ENCODE peak calls at places on chromosomes 6 and 20, in five cellular contexts. H, G, Q, Z and O are unnamed samples.

GRCh38 chr6:151098166-151098565 is 141.6 kb upstream of the AKAP12 start:
- DNase-seq in H (no peak), Q (no peak), Z (no peak), G (no peak), O (no peak)

GRCh38 chr6:35092362-35093117 is 48.6 kb downstream of the TCP11 start:
- DNase-seq in Z (no peak), G (no peak), H (no peak), Q (no peak), O (no peak)

GRCh38 chr6:44668976-44669934 is 281.7 kb downstream of the CDC5L start:
- DNase-seq in Q (no peak), G (no peak), H (no peak), Z (no peak), O (no peak)

GRCh38 chr20:16922834-16923233 is 174.7 kb downstream of the OTOR start:
- DNase-seq in H (no peak), Q (no peak), Z (no peak), G (no peak), O (no peak)

GRCh38 chr6:127907960-127908640 is 7.2 kb upstream of the THEMIS start:
- DNase-seq in G (no peak), Z (no peak), H (no peak), Q (no peak), O (no peak)

GRCh38 chr20:43843096-43843964 is 71.3 kb upstream of the TOX2 start:
- DNase-seq in H (no peak), Z (peak; percentile 69), G (no peak), Q (no peak), O (no peak)

GRCh38 chr6:73177221-73177944 is 47.9 kb downstream of the KHDC1L start:
- DNase-seq in H (no peak), Q (no peak), Z (no peak), G (no peak), O (no peak)

GRCh38 chr6:139407718-139408222 is 33.3 kb upstream of the CITED2 start:
- DNase-seq in Z (no peak), G (no peak), Q (no peak), H (no peak), O (no peak)

GRCh38 chr6:108915258-108915657 is 67.0 kb downstream of the ARMC2 start:
- DNase-seq in G (no peak), Q (no peak), H (no peak), Z (no peak), O (no peak)

GRCh38 chr6:139205843-139206242 is 71.0 kb downstream of the HECA start:
- DNase-seq in Q (no peak), Z (no peak), H (no peak), G (no peak), O (no peak)

GRCh38 chr6:77173472-77174074 is 289.7 kb downstream of the HTR1B start:
- DNase-seq in H (no peak), Z (no peak), G (no peak), Q (no peak), O (no peak)

GRCh38 chr6:75850026-75850385 is 101.0 kb downstream of the MYO6 start:
- DNase-seq in Q (no peak), Z (peak; percentile 52), G (no peak), H (no peak), O (no peak)

GRCh38 chr6:36025932-36026327 is 1.5 kb upstream of the SLC26A8 start:
- DNase-seq in Q (no peak), H (no peak), G (no peak), Z (no peak), O (no peak)

GRCh38 chr6:161393839-161394364 is 120.0 kb upstream of the AGPAT4 start:
- DNase-seq in Z (peak; percentile 72), Q (peak; percentile 35), G (no peak), H (no peak), O (no peak)

GRCh38 chr20:63035284-63036185 is 28.8 kb upstream of the BHLHE23 start:
- DNase-seq in H (no peak), Q (no peak), Z (no peak), G (peak; percentile 60), O (no peak)

GRCh38 chr6:148457843-148458159 is 115.2 kb downstream of the SASH1 start:
- DNase-seq in H (no peak), Z (no peak), Q (no peak), G (no peak), O (no peak)

GRCh38 chr20:48970681-48971370 is 49.3 kb downstream of the ARFGEF2 start:
- DNase-seq in Q (no peak), H (no peak), Z (no peak), G (no peak), O (no peak)

GRCh38 chr6:156994215-156995076 is 217.3 kb downstream of the ARID1B start:
- DNase-seq in G (no peak), H (no peak), Q (no peak), Z (peak; percentile 47), O (no peak)

GRCh38 chr6:11414564-11414963 is 123.0 kb upstream of the TMEM170B start:
- DNase-seq in H (no peak), Z (peak; percentile 43), Q (peak; percentile 2), G (no peak), O (no peak)

GRCh38 chr6:90846824-90847223 is 260.0 kb upstream of the MAP3K7 start:
- DNase-seq in Z (no peak), H (no peak), Q (no peak), G (no peak), O (no peak)

GRCh38 chr6:37170273-37171140 is 555 bp downstream of the PIM1 start:
- DNase-seq in Z (peak; percentile 45), G (peak; percentile 84), H (no peak), Q (peak; percentile 27), O (no peak)
- TF ChIP-seq CTCF in Z (peak; percentile 16), G (peak; percentile 32), H (no peak), Q (peak; percentile 17), O (no peak)

GRCh38 chr20:47156431-47156841 is 200.1 kb downstream of the ZMYND8 start:
- DNase-seq in Z (no peak), G (no peak), H (no peak), Q (no peak), O (no peak)
- TF ChIP-seq CTCF in Z (no peak), G (no peak), H (no peak), Q (no peak), O (no peak)

GRCh38 chr6:20559924-20560551 is 25.8 kb downstream of the CDKAL1 start:
- DNase-seq in H (no peak), G (no peak), Q (no peak), Z (no peak), O (no peak)

GRCh38 chr6:20565291-20565690 is 31.0 kb downstream of the CDKAL1 start:
- DNase-seq in G (no peak), H (no peak), Z (no peak), Q (no peak), O (no peak)

GRCh38 chr6:20563377-20563776 is 29.1 kb downstream of the CDKAL1 start:
- DNase-seq in G (no peak), Z (no peak), Q (no peak), H (no peak), O (no peak)

GRCh38 chr6:20564777-20565176 is 30.5 kb downstream of the CDKAL1 start:
- DNase-seq in Z (peak; percentile 65), G (no peak), Q (no peak), H (no peak), O (no peak)

GRCh38 chr6:20564269-20564668 is 30.0 kb downstream of the CDKAL1 start:
- DNase-seq in H (no peak), G (no peak), Z (peak; percentile 59), Q (no peak), O (no peak)
- TF ChIP-seq CTCF in H (peak; percentile 65), G (peak; percentile 74), Z (peak; percentile 33), Q (peak; percentile 70), O (peak; percentile 55)

GRCh38 chr6:99431901-99432300 is 6.8 kb upstream of the PNISR start:
- DNase-seq in Q (no peak), H (no peak), Z (no peak), G (no peak), O (no peak)

GRCh38 chr6:99432877-99433276 is 7.8 kb upstream of the PNISR start:
- DNase-seq in H (no peak), Z (no peak), Q (no peak), G (no peak), O (no peak)

GRCh38 chr6:99434702-99435530 is 9.8 kb upstream of the PNISR start:
- DNase-seq in G (no peak), H (no peak), Q (no peak), Z (peak; percentile 57), O (no peak)
- TF ChIP-seq CTCF in G (peak; percentile 79), H (peak; percentile 78), Q (peak; percentile 86), Z (peak; percentile 25), O (peak; percentile 48)

DNA sequence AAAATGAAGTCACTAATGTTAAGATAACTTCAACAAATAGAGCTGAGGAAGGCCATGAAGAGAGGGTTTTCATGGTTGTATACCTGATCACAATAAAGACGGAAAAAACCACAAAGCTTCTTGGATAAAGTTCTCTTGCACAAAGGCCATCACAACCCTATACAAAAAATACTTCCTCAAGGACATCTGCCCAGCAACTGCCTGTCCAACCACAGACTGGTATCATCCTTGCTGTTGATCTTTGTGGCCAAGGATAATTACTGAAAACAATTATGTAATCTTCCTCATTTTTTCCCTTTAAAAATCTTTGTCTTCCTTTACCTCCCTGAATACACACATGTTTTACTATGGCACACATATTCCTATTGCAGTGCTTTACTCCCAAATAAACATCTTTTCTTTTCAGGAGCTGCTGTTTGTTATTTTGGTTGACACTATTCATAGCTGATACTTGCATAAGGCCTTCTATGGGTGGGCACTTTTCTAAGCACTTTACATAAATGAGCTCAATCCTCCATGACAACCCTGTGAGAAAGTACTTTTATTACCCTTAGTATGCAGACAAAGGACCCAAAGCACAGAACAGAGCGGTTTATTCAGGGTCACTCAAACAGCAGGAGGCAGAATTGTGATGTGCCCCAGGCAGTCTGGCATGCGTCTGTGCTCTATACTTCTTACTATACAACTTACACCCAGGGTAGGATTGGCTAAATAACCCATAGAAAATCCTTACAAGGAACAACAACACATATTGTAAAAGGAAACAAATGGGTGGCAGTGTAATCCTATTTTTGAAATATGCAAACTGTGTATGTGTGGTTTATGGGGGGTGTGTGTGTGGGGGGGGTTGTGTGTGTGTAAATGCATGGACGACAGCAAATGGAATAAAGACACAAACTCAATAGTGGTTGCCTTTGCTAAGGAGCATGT is 35.0 kb downstream of the SNRNP48 start:
- DNase-seq in G (no peak), H (no peak), Z (peak; percentile 5), Q (no peak), O (no peak)
- TF ChIP-seq CTCF in G (no peak), H (no peak), Z (no peak), Q (no peak), O (no peak)